ENCODE peak calls at places on chromosomes 1 and 21, in seven cellular contexts. L is IMR-90, Z is body of pancreas, O is uterus, U is H1, M is testis, V is breast epithelium. H is an unnamed sample.
A peak's percentile ranks its signal among the peaks of the same experiment; 100 is the strongest.

GRCh38 chr1:171965802-171966201 is 124.5 kb downstream of the DNM3 start:
- DNase-seq in L (peak; percentile 55), Z (no peak), O (no peak), U (no peak), M (no peak), V (no peak), H (no peak)

GRCh38 chr1:54262244-54262643 is 62.3 kb downstream of the MRPL37 start:
- DNase-seq in L (no peak), Z (no peak), O (no peak), U (no peak), M (no peak), V (no peak), H (no peak)

GRCh38 chr1:176852124-176852523 is 312.4 kb downstream of the ASTN1 start:
- DNase-seq in L (no peak), Z (no peak), O (no peak), U (no peak), M (no peak), V (no peak), H (no peak)

GRCh38 chr1:59771361-59771760 is 43.4 kb upstream of the HOOK1 start:
- DNase-seq in L (no peak), Z (no peak), O (no peak), U (no peak), M (no peak), V (no peak), H (no peak)

GRCh38 chr1:52423771-52424170 is 19.4 kb downstream of the PRPF38A start:
- DNase-seq in L (no peak), Z (peak; percentile 10), O (no peak), U (no peak), M (no peak), V (no peak), H (peak; percentile 26)

GRCh38 chr1:31201871-31202270 is 37.8 kb downstream of the NKAIN1 start:
- DNase-seq in L (no peak), Z (no peak), O (no peak), U (no peak), M (no peak), V (no peak), H (no peak)

GRCh38 chr1:233033366-233033765 is 83.0 kb downstream of the NTPCR start:
- DNase-seq in L (peak; percentile 57), Z (no peak), O (no peak), U (no peak), M (no peak), V (no peak), H (no peak)

GRCh38 chr21:46001821-46002681 is 20.5 kb downstream of the COL6A1 start:
- DNase-seq in L (no peak), Z (peak; percentile 1), O (peak; percentile 34), U (no peak), M (peak; percentile 13), V (peak; percentile 45), H (peak; percentile 21)

GRCh38 chr1:167446946-167447345 is 71.4 kb downstream of the CD247 start:
- DNase-seq in L (no peak), Z (no peak), O (no peak), U (no peak), M (no peak), V (no peak), H (no peak)

GRCh38 chr1:219067350-219067712 is 106.3 kb upstream of the LYPLAL1 start:
- DNase-seq in L (no peak), Z (no peak), O (no peak), U (no peak), M (no peak), V (no peak), H (no peak)

GRCh38 chr1:98103617-98104284 is 182.9 kb upstream of the DPYD start:
- DNase-seq in L (peak; percentile 43), Z (no peak), O (no peak), U (no peak), M (no peak), V (no peak), H (no peak)

GRCh38 chr1:39522661-39523567 is 31.5 kb downstream of the BMP8A start:
- DNase-seq in L (no peak), Z (no peak), O (peak; percentile 11), U (no peak), M (no peak), V (no peak), H (no peak)

GRCh38 chr1:172219966-172220365 is 200.5 kb upstream of the C1orf105 start:
- DNase-seq in L (peak; percentile 11), Z (no peak), O (no peak), U (no peak), M (no peak), V (no peak), H (no peak)

GRCh38 chr1:52553372-52554266 is 727 bp upstream of the TUT4 start:
- DNase-seq in L (peak; percentile 86), Z (peak; percentile 83), O (peak; percentile 85), U (no peak), M (peak; percentile 92), V (peak; percentile 80), H (peak; percentile 91)

DNA sequence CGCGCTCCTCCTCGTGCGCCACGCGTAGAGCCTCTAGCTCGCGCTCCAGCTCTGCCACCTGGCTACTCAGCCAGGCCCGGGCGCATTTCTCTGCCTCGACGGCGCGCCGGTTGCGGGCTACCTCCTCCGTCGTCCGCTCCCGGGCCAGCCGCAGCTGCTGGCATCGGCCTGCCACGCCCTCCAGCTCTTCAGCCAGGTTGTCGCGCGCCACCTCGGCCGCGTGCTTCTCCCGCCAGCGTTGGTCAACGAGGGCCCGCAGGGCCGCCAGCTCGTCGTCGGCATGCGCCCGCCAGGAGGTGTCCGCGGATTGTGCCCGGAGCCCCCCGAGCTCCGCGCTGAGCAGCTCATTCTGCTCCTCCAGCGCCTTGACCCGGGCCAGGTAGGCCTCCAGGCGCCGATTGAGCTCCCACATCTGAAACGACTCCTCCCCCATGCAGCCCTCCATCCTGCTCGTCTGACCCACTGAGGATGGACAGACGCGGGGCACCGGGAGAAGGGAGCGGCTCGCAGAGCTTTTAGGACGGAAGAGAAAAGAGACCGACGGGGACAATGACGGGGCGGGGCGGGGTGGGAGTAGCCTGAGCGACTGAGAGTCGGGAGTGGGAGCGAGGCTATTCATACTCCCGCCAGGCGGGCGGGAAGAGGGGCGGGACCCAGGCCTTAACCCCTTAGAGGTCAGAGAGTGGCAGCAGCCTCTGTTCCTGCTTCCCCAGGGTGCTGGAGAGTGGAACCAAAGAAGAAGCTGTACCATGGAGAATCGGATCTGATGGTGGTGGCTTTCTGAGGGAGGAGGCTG is at the start of gene NES:
- DNase-seq in L (peak; percentile 56), Z (peak; percentile 35), O (peak; percentile 83), U (no peak), M (peak; percentile 79), V (no peak), H (peak; percentile 88)
- TF ChIP-seq POLR2A in L (peak; percentile 54), Z (no peak), O (peak; percentile 20), U (peak; percentile 79), M (no peak), V (no peak), H (no peak)

GRCh38 chr1:45589861-45590260 is 6.0 kb downstream of the NASP start:
- DNase-seq in L (no peak), Z (no peak), O (no peak), U (no peak), M (no peak), V (no peak), H (no peak)

GRCh38 chr1:45594412-45594811 is 10.6 kb downstream of the NASP start:
- DNase-seq in L (no peak), Z (no peak), O (no peak), U (no peak), M (no peak), V (no peak), H (no peak)
- H3K36me3 ChIP-seq in L (peaks cover 13% of the 10 kb centered on the region), Z (peaks cover 8% of the 10 kb centered on the region), O (no peaks in the 10 kb centered on the region), U (peaks cover 28% of the 10 kb centered on the region), M (no peaks in the 10 kb centered on the region), V (no peaks in the 10 kb centered on the region), H (no peaks in the 10 kb centered on the region)

GRCh38 chr1:221712198-221712684 is 29.6 kb downstream of the DUSP10 start:
- DNase-seq in L (peak; percentile 99), Z (peak; percentile 36), O (no peak), U (no peak), M (no peak), V (no peak), H (no peak)

GRCh38 chr1:221716713-221717490 is 25.0 kb downstream of the DUSP10 start:
- DNase-seq in L (no peak), Z (no peak), O (no peak), U (no peak), M (no peak), V (no peak), H (no peak)

GRCh38 chr1:221712776-221713431 is 29.0 kb downstream of the DUSP10 start:
- DNase-seq in L (no peak), Z (peak; percentile 49), O (no peak), U (no peak), M (no peak), V (no peak), H (no peak)

GRCh38 chr1:221715321-221716169 is 26.3 kb downstream of the DUSP10 start:
- DNase-seq in L (peak; percentile 77), Z (peak; percentile 65), O (no peak), U (peak; percentile 87), M (no peak), V (no peak), H (no peak)

GRCh38 chr1:221714227-221715116 is 27.4 kb downstream of the DUSP10 start:
- DNase-seq in L (no peak), Z (no peak), O (no peak), U (no peak), M (peak; percentile 69), V (no peak), H (no peak)
- TF ChIP-seq POLR2A in L (no peak), Z (no peak), O (no peak), U (no peak), M (no peak), V (no peak), H (no peak)

DNA sequence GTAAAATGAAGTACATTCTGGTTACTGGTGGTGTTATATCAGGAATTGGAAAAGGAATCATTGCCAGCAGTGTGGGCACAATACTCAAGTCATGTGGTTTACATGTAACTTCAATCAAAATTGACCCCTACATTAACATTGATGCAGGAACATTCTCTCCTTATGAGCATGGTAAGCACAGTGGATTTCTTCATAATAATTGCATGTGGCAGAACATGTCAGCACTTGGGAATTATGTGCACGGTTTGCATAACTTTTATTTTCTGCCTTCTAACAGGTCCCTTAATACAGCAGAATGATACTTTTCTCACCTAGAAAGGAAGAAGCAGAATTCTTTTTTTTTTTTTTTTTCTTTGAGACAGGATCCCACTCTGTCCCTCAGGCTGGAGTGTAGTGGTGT is 3.8 kb downstream of the CTPS1 start:
- DNase-seq in L (no peak), Z (no peak), O (no peak), U (no peak), M (no peak), V (no peak), H (no peak)
- H3K36me3 ChIP-seq in L (peaks cover 21% of the 10 kb centered on the region), Z (no peaks in the 10 kb centered on the region), O (no peaks in the 10 kb centered on the region), U (peaks cover 29% of the 10 kb centered on the region), M (no peaks in the 10 kb centered on the region), V (no peaks in the 10 kb centered on the region), H (peaks cover 36% of the 10 kb centered on the region)

DNA sequence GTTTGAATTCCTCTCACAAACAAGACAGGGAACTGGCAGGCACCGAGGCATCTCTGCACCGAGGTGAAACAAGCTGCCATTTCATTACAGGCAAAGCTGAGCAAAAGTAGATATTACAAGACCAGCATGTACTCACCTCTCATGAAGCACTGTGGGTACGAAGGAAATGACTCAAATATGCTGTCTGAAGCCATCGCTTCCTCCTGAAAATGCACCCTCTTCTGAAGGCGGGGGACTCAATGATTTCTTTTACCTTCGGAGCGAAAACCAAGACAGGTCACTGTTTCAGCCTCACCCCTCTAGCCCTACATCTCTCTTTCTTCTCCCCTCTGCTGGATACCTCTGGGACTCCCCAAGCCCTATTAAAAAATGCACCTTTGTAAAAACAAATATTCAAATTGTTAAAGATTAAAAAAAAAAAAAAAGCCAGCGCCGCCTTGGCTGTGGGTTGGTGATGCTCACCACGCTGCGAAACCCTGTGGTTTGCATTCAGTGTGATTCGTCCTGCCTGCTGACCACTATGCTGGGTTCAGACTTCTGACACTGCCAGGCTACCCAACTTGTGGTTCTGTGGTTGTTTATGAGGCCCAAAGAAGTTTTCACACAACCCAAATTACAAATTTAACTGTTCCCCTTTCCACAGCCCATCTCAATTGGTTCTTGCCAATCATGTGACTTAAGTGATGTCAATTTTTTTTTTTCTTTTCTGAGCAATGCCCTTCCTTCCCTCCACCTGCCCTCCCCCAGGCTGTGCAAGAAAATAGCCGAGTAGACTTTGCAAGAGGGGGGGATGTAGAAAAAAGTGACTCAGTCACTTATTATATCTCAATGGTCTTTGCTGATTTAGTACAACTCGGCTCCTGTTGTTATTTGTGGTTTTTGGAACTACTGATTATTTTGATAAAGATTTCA is at the start of gene RUNX1:
- DNase-seq in L (peak; percentile 56), Z (peak; percentile 75), O (no peak), U (no peak), M (peak; percentile 33), V (no peak), H (peak; percentile 62)
- TF ChIP-seq POLR2A in L (no peak), Z (peak; percentile 42), O (no peak), U (no peak), M (no peak), V (no peak), H (no peak)

H was measured in heart left ventricle.